ENCODE peak calls at places on chromosome 9, in nine cellular contexts. K is spleen, S is K562, Q is HepG2, M is GM23338, N is breast epithelium, O is esophagus muscularis mucosa, Z is HL-60, J is stomach. G is an unnamed sample.
A peak's percentile ranks its signal among the peaks of the same experiment; 100 is the strongest.

GRCh38 chr9:98823666-98824334 is 16.3 kb downstream of the GALNT12 start:
- DNase-seq in K (no peak), S (no peak), Q (no peak), M (no peak), N (no peak), O (no peak), Z (no peak), J (no peak), G (no peak)

GRCh38 chr9:1087120-1087881 is 37.1 kb downstream of the DMRT2 start:
- DNase-seq in K (no peak), S (no peak), Q (no peak), M (no peak), N (no peak), O (no peak), Z (no peak), J (no peak), G (no peak)

GRCh38 chr9:81789751-81790150 is 100.4 kb upstream of the TLE1 start:
- DNase-seq in K (no peak), S (no peak), Q (no peak), M (no peak), N (no peak), O (no peak), Z (no peak), J (no peak), G (no peak)

GRCh38 chr9:128470560-128470959 is 14.8 kb downstream of the ODF2 start:
- DNase-seq in K (no peak), S (no peak), Q (no peak), M (no peak), N (no peak), O (no peak), Z (peak; percentile 47), J (no peak), G (no peak)

GRCh38 chr9:38154501-38155421 is 85.7 kb upstream of the SHB start:
- DNase-seq in K (no peak), S (no peak), Q (no peak), M (no peak), N (no peak), O (no peak), Z (no peak), J (no peak), G (no peak)

GRCh38 chr9:91758491-91758981 is 191.5 kb downstream of the ROR2 start:
- DNase-seq in K (no peak), S (peak; percentile 80), Q (peak; percentile 25), M (peak; percentile 90), N (no peak), O (no peak), Z (no peak), J (peak; percentile 55), G (no peak)

GRCh38 chr9:133683494-133684460 is 47.6 kb downstream of the DBH start:
- DNase-seq in K (peak; percentile 70), S (no peak), Q (no peak), M (no peak), N (no peak), O (no peak), Z (no peak), J (no peak), G (no peak)

GRCh38 chr9:14158911-14159310 is 155.0 kb downstream of the NFIB start:
- DNase-seq in K (no peak), S (peak; percentile 6), Q (no peak), M (no peak), N (no peak), O (no peak), Z (no peak), J (no peak), G (no peak)

GRCh38 chr9:112680731-112681402 is 37.0 kb downstream of the INIP start:
- DNase-seq in K (no peak), S (no peak), Q (no peak), M (peak; percentile 40), N (no peak), O (no peak), Z (no peak), J (no peak), G (no peak)

GRCh38 chr9:131810351-131811170 is 70.7 kb upstream of the RAPGEF1 start:
- DNase-seq in K (no peak), S (no peak), Q (no peak), M (no peak), N (no peak), O (no peak), Z (no peak), J (no peak), G (no peak)

GRCh38 chr9:121394292-121394691 is 24.2 kb upstream of the STOM start:
- DNase-seq in K (no peak), S (no peak), Q (no peak), M (no peak), N (no peak), O (no peak), Z (no peak), J (no peak), G (no peak)

GRCh38 chr9:105890046-105890822 is 195.9 kb downstream of the TMEM38B start:
- DNase-seq in K (no peak), S (no peak), Q (no peak), M (no peak), N (no peak), O (peak; percentile 83), Z (no peak), J (no peak), G (no peak)

GRCh38 chr9:94926457-94926852 is 200.0 kb downstream of the AOPEP start:
- DNase-seq in K (no peak), S (no peak), Q (no peak), M (no peak), N (no peak), O (no peak), Z (no peak), J (no peak), G (no peak)

GRCh38 chr9:27564031-27564430 is 9.2 kb downstream of the C9orf72 start:
- DNase-seq in K (no peak), S (no peak), Q (no peak), M (no peak), N (no peak), O (no peak), Z (no peak), J (no peak), G (no peak)

GRCh38 chr9:115717711-115718173 is 435.8 kb upstream of the PAPPA start:
- DNase-seq in K (no peak), S (no peak), Q (no peak), M (no peak), N (no peak), O (no peak), Z (no peak), J (no peak), G (no peak)

GRCh38 chr9:87556821-87557220 is 59.2 kb downstream of the DAPK1 start:
- DNase-seq in K (no peak), S (peak; percentile 41), Q (no peak), M (no peak), N (no peak), O (peak; percentile 92), Z (no peak), J (no peak), G (no peak)

GRCh38 chr9:80650964-80651555 is 1038.3 kb downstream of the TLE1 start:
- DNase-seq in K (no peak), S (no peak), Q (no peak), M (no peak), N (no peak), O (no peak), Z (no peak), J (no peak), G (no peak)

GRCh38 chr9:128218518-128219389 is 15.6 kb downstream of the DNM1 start:
- DNase-seq in K (peak; percentile 96), S (peak; percentile 100), Q (peak; percentile 62), M (peak; percentile 99), N (peak; percentile 95), O (peak; percentile 99), Z (peak; percentile 95), J (peak; percentile 97), G (no peak)

GRCh38 chr9:21995652-21996275 is 1.2 kb downstream of the CDKN2B-AS1 start:
- DNase-seq in K (peak; percentile 93), S (no peak), Q (no peak), M (peak; percentile 56), N (no peak), O (no peak), Z (no peak), J (peak; percentile 46), G (no peak)

GRCh38 chr9:98974994-98975712 is 31.4 kb downstream of the COL15A1 start:
- DNase-seq in K (peak; percentile 95), S (peak; percentile 88), Q (peak; percentile 34), M (peak; percentile 91), N (peak; percentile 88), O (peak; percentile 96), Z (peak; percentile 55), J (peak; percentile 93), G (no peak)

GRCh38 chr9:10265102-10265708 is 347.6 kb downstream of the PTPRD start:
- DNase-seq in K (no peak), S (no peak), Q (no peak), M (no peak), N (no peak), O (no peak), Z (no peak), J (no peak), G (no peak)

GRCh38 chr9:93496285-93496684 is 42.9 kb upstream of the FAM120AOS start:
- DNase-seq in K (no peak), S (no peak), Q (no peak), M (no peak), N (no peak), O (no peak), Z (no peak), J (no peak), G (no peak)
- TF ChIP-seq POLR2AphosphoS5 in K (no peak), S (no peak), Q (no peak), M (no peak), N (no peak), O (no peak), Z (no peak), J (no peak), G (no peak)

GRCh38 chr9:134913713-134914500 is 3.8 kb downstream of the FCN1 start:
- DNase-seq in K (no peak), S (no peak), Q (no peak), M (no peak), N (no peak), O (no peak), Z (no peak), J (peak; percentile 13), G (peak; percentile 91)
- H3K4me3 ChIP-seq in K (no peak overlapping the region), S (no peak overlapping the region), Q (no peak overlapping the region), M (no peak overlapping the region), N (no peak overlapping the region), O (no peak overlapping the region), Z (no peak overlapping the region), J (no peak overlapping the region), G (no peak overlapping the region)

DNA sequence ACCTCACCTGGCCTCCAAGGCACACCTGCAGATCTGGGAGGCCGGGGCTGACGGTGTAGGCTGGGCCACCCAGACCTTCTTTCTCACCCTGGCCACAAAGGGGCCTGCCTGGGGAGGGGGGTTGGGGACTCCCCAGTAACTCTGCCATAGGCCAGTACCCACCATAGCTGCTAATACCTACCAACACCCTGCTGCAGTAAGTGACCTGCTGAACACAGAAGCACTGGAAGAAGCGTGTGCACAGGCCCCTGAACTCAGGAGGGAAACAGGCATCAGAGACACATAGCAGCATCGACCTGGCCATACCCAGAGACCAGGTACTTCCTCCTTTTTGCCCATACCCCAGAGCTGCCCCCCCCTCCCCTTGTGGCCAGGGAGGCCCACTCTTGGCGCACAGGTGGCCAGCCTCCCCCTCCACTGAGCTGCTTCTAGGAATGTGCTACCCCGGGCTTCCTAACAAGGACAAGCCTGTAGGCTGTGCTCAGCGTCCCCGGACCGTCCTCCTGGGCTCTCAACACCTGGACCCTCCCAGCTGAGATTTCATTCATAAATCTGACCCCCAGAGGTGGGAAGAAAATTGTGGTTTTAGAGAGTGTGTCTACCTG is 4.9 kb downstream of the NRARP start:
- DNase-seq in K (no peak), S (no peak), Q (no peak), M (no peak), N (no peak), O (no peak), Z (no peak), J (no peak), G (no peak)
- H3K27me3 ChIP-seq in K (peaks cover 21% of the 10 kb centered on the region), S (no peaks in the 10 kb centered on the region), Q (peaks cover 4% of the 10 kb centered on the region), M (peaks cover 29% of the 10 kb centered on the region), N (no peaks in the 10 kb centered on the region), O (peaks cover 93% of the 10 kb centered on the region), Z (peaks cover 15% of the 10 kb centered on the region), J (peaks cover 7% of the 10 kb centered on the region), G (peaks cover 8% of the 10 kb centered on the region)

GRCh38 chr9:122445155-122445749 is 32.5 kb downstream of the OR1J1 start:
- DNase-seq in K (no peak), S (no peak), Q (no peak), M (no peak), N (no peak), O (no peak), Z (no peak), J (no peak), G (no peak)
- TF ChIP-seq POLR2AphosphoS5 in K (no peak), S (no peak), Q (no peak), M (no peak), N (no peak), O (no peak), Z (no peak), J (no peak), G (no peak)

G was measured in vagina.